ENCODE peak calls at places on chromosomes 2 and 18, in eight cellular contexts. L is K562, V is stomach, A is aorta, K is ovary, Q is testis, G is right cardiac atrium, C is psoas muscle. T is an unnamed sample.

GRCh38 chr2:236342507-236342906 is 78.3 kb upstream of the ASB18 start:
- DNase-seq in L (no peak), V (no peak), A (no peak), K (no peak), Q (no peak), G (no peak), C (no peak), T (peak; percentile 43)

GRCh38 chr18:46424898-46425297 is 232.1 kb downstream of the LOXHD1 start:
- DNase-seq in L (no peak), V (no peak), A (no peak), K (no peak), Q (no peak), G (no peak), C (no peak), T (no peak)

GRCh38 chr2:186629245-186629996 is 39.6 kb downstream of the ITGAV start:
- DNase-seq in L (no peak), V (no peak), A (no peak), K (no peak), Q (no peak), G (no peak), C (no peak), T (no peak)

GRCh38 chr18:74571895-74572680 is 25.6 kb upstream of the ZNF407 start:
- DNase-seq in L (no peak), V (no peak), A (no peak), K (no peak), Q (no peak), G (peak; percentile 47), C (no peak), T (no peak)

GRCh38 chr2:29290293-29291052 is 175.3 kb downstream of the CLIP4 start:
- DNase-seq in L (no peak), V (no peak), A (no peak), K (no peak), Q (no peak), G (no peak), C (no peak), T (no peak)

GRCh38 chr2:213288913-213289700 is 4.8 kb downstream of the SPAG16 start:
- DNase-seq in L (no peak), V (peak; percentile 40), A (no peak), K (no peak), Q (no peak), G (no peak), C (no peak), T (no peak)

GRCh38 chr2:1136071-1136470 is 185.4 kb downstream of the SNTG2 start:
- DNase-seq in L (peak; percentile 4), V (no peak), A (no peak), K (no peak), Q (no peak), G (no peak), C (no peak), T (no peak)

GRCh38 chr2:109466674-109467575 is 146.8 kb downstream of the SEPTIN10 start:
- DNase-seq in L (no peak), V (no peak), A (no peak), K (no peak), Q (no peak), G (no peak), C (no peak), T (no peak)

GRCh38 chr2:5690718-5691658 is 1.2 kb upstream of the SOX11 start:
- DNase-seq in L (no peak), V (no peak), A (no peak), K (no peak), Q (no peak), G (no peak), C (no peak), T (peak; percentile 42)

GRCh38 chr18:77249583-77250500 is at the start of gene GALR1:
- DNase-seq in L (no peak), V (no peak), A (no peak), K (no peak), Q (no peak), G (no peak), C (no peak), T (no peak)

GRCh38 chr2:240593703-240594451 is 7.3 kb downstream of the CAPN10 start:
- DNase-seq in L (no peak), V (no peak), A (peak; percentile 41), K (no peak), Q (no peak), G (peak; percentile 20), C (peak; percentile 47), T (no peak)

GRCh38 chr2:9778471-9779402 is 64.5 kb upstream of the TAF1B start:
- DNase-seq in L (no peak), V (no peak), A (peak; percentile 64), K (no peak), Q (no peak), G (no peak), C (no peak), T (no peak)

GRCh38 chr2:74778381-74779371 is 55.3 kb upstream of the HK2 start:
- DNase-seq in L (no peak), V (no peak), A (peak; percentile 64), K (no peak), Q (peak; percentile 79), G (peak; percentile 23), C (no peak), T (no peak)

GRCh38 chr2:134178109-134178877 is 75.6 kb upstream of the MGAT5 start:
- DNase-seq in L (no peak), V (no peak), A (no peak), K (no peak), Q (no peak), G (no peak), C (no peak), T (no peak)

GRCh38 chr18:51010218-51010617 is 19.8 kb upstream of the SMAD4 start:
- DNase-seq in L (no peak), V (no peak), A (no peak), K (no peak), Q (no peak), G (no peak), C (no peak), T (no peak)

GRCh38 chr2:216670266-216671080 is 24.9 kb downstream of the IGFBP5 start:
- DNase-seq in L (no peak), V (no peak), A (peak; percentile 44), K (no peak), Q (no peak), G (no peak), C (peak; percentile 52), T (no peak)

GRCh38 chr2:100832885-100833284 is 12.9 kb downstream of the NPAS2 start:
- DNase-seq in L (no peak), V (no peak), A (no peak), K (no peak), Q (no peak), G (no peak), C (peak; percentile 69), T (no peak)

GRCh38 chr2:51706220-51706619 is 674.3 kb upstream of the NRXN1 start:
- DNase-seq in L (no peak), V (no peak), A (no peak), K (no peak), Q (no peak), G (no peak), C (no peak), T (no peak)

GRCh38 chr2:168612719-168613118 is 156.6 kb downstream of the CERS6 start:
- DNase-seq in L (no peak), V (no peak), A (no peak), K (no peak), Q (no peak), G (no peak), C (no peak), T (no peak)

GRCh38 chr2:168611091-168611490 is 155.0 kb downstream of the CERS6 start:
- DNase-seq in L (no peak), V (no peak), A (no peak), K (no peak), Q (no peak), G (no peak), C (no peak), T (no peak)

GRCh38 chr2:168613510-168613909 is 157.4 kb downstream of the CERS6 start:
- DNase-seq in L (no peak), V (no peak), A (no peak), K (no peak), Q (no peak), G (no peak), C (no peak), T (no peak)

GRCh38 chr2:168611896-168612650 is 156.0 kb downstream of the CERS6 start:
- DNase-seq in L (no peak), V (no peak), A (no peak), K (no peak), Q (no peak), G (no peak), C (no peak), T (no peak)

DNA sequence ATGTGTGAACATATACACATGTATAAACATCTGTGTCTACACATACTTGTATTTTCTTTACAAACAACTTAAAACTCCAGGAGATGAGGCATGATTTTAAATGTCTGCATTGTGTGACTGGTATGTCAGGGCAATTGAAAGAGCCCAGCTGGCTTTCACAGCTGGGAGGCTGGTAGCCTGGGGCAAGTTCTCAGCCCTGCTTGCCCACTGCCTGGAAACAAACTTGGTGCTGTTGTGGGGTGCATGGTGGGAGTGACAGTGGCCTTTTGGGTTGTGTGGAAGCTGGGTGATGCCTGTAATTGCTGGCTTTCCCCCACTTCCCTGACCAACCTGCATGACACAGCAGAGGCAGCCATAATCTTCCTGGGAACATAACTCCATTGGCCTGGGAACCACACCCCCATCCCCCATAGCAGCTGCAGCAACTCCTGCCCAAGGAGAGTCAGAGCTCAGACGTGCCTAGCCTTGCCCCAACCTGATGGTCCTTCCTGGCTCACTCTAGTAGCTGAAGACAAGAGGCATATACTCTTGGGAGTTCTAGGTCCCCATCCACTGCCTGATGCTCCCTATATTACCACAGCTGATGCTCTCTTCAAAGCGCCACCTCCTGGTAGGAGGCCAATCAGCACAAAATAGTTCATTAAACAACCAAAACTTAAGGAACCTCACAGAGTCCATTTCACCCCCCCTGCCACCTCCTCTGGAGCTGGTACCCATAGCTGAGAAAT is 158.4 kb downstream of the CERS6 start:
- DNase-seq in L (no peak), V (no peak), A (no peak), K (no peak), Q (no peak), G (no peak), C (no peak), T (no peak)
- H3K27ac ChIP-seq in L (no peak overlapping the region), V (no peak overlapping the region), A (no peak overlapping the region), K (no peak overlapping the region), Q (no peak overlapping the region), G (no peak overlapping the region), C (no peak overlapping the region), T (no peak overlapping the region)

GRCh38 chr18:24011095-24011917 is 3.2 kb upstream of the TTC39C start:
- DNase-seq in L (no peak), V (no peak), A (no peak), K (no peak), Q (no peak), G (no peak), C (no peak), T (no peak)
- H3K27ac ChIP-seq in L (no peak overlapping the region), V (no peak overlapping the region), A (no peak overlapping the region), K (no peak overlapping the region), Q (no peak overlapping the region), G (no peak overlapping the region), C (no peak overlapping the region), T (no peak overlapping the region)

GRCh38 chr2:164928101-164928673 is 27.1 kb downstream of the SLC38A11 start:
- DNase-seq in L (no peak), V (no peak), A (no peak), K (no peak), Q (no peak), G (no peak), C (no peak), T (no peak)
- H3K27ac ChIP-seq in L (no peak overlapping the region), V (no peak overlapping the region), A (no peak overlapping the region), K (no peak overlapping the region), Q (no peak overlapping the region), G (no peak overlapping the region), C (no peak overlapping the region), T (no peak overlapping the region)

DNA sequence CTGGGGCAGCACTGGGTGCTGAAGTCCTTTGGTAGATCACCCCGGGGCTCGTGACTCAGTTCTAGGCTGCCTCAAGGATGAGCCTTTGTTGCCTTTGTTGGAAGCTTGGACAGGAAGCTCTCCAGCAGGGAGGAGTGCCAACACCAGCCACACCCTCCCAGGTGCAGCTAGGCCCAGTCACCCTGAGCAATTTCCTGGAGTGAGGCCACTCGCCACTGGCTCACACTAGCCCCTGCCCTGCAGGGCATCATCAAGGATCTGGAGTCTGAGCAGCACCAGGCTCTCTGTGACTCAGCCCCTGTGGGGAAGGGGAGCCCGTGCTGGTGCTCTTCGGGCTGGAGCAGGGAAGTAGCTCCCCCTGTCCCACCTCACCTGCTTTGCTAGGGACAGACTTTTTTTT is 6.7 kb upstream of the SDC1 start:
- DNase-seq in L (no peak), V (peak; percentile 87), A (no peak), K (no peak), Q (peak; percentile 6), G (no peak), C (no peak), T (no peak)
- H3K27ac ChIP-seq in L (no peak overlapping the region), V (peak overlapping the region; percentile 43), A (no peak overlapping the region), K (no peak overlapping the region), Q (no peak overlapping the region), G (no peak overlapping the region), C (no peak overlapping the region), T (no peak overlapping the region)

T was measured in caudate nucleus.